ENCODE peak calls at places on chromosome 2, in five cellular contexts. M is CD8-positive, alpha-beta T cell; N is A549; K is colonic mucosa; I is fibroblast of lung. X is an unnamed sample.

GRCh38 chr2:226118471-226119429 is 680.9 kb downstream of the IRS1 start:
- DNase-seq in M (no peak), N (peak; percentile 22), K (no peak), I (peak; percentile 94), X (peak; percentile 40)

GRCh38 chr2:217256261-217256660 is 396.4 kb upstream of the TNP1 start:
- DNase-seq in M (no peak), N (no peak), K (no peak), I (peak; percentile 95), X (no peak)

GRCh38 chr2:238938460-238939055 is 90.7 kb downstream of the TWIST2 start:
- DNase-seq in M (no peak), N (no peak), K (peak; percentile 66), I (peak; percentile 98), X (peak; percentile 69)

GRCh38 chr2:205024822-205025518 is 479.7 kb downstream of the PARD3B start:
- DNase-seq in M (no peak), N (peak; percentile 54), K (peak; percentile 22), I (peak; percentile 98), X (no peak)

GRCh38 chr2:140183056-140183765 is 1403.0 kb upstream of the NXPH2 start:
- DNase-seq in M (no peak), N (no peak), K (no peak), I (no peak), X (no peak)

GRCh38 chr2:220432645-220433044 is 805.2 kb downstream of the SLC4A3 start:
- DNase-seq in M (no peak), N (no peak), K (no peak), I (no peak), X (no peak)

GRCh38 chr2:180124273-180124881 is 117.3 kb upstream of the CWC22 start:
- DNase-seq in M (no peak), N (peak; percentile 24), K (no peak), I (peak; percentile 46), X (no peak)

GRCh38 chr2:25467743-25468142 is 126.0 kb upstream of the DNMT3A start:
- DNase-seq in M (no peak), N (no peak), K (no peak), I (no peak), X (no peak)

GRCh38 chr2:37827455-37827854 is 97.6 kb upstream of the RMDN2 start:
- DNase-seq in M (no peak), N (no peak), K (no peak), I (no peak), X (no peak)

GRCh38 chr2:237281900-237282306 is 132.1 kb downstream of the COL6A3 start:
- DNase-seq in M (no peak), N (no peak), K (no peak), I (peak; percentile 95), X (no peak)

GRCh38 chr2:101770672-101771071 is 73.2 kb downstream of the MAP4K4 start:
- DNase-seq in M (no peak), N (peak; percentile 36), K (peak; percentile 56), I (peak; percentile 63), X (no peak)

GRCh38 chr2:239247401-239248245 is 153.2 kb downstream of the HDAC4 start:
- DNase-seq in M (no peak), N (no peak), K (no peak), I (peak; percentile 92), X (no peak)

GRCh38 chr2:15638720-15639119 is 47.1 kb downstream of the DDX1 start:
- DNase-seq in M (no peak), N (no peak), K (no peak), I (peak; percentile 73), X (no peak)

GRCh38 chr2:163155279-163155883 is 316.8 kb upstream of the KCNH7 start:
- DNase-seq in M (no peak), N (peak; percentile 21), K (no peak), I (peak; percentile 32), X (no peak)

GRCh38 chr2:239025081-239025801 is 177.4 kb downstream of the TWIST2 start:
- DNase-seq in M (no peak), N (no peak), K (no peak), I (peak; percentile 86), X (peak; percentile 31)

GRCh38 chr2:230924470-230925341 is at the start of gene GPR55:
- DNase-seq in M (peak; percentile 24), N (peak; percentile 20), K (peak; percentile 50), I (no peak), X (peak; percentile 59)

GRCh38 chr2:42722328-42723190 is 41.4 kb downstream of the OXER1 start:
- DNase-seq in M (no peak), N (no peak), K (peak; percentile 30), I (peak; percentile 95), X (peak; percentile 79)

GRCh38 chr2:159744363-159744762 is 32.1 kb downstream of the MARCHF7 start:
- DNase-seq in M (no peak), N (no peak), K (no peak), I (peak; percentile 72), X (no peak)

GRCh38 chr2:96869824-96870630 is at the start of gene SEMA4C:
- DNase-seq in M (peak; percentile 51), N (peak; percentile 30), K (peak; percentile 67), I (peak; percentile 44), X (peak; percentile 86)

GRCh38 chr2:113328043-113328442 is 49.3 kb upstream of the PAX8 start:
- DNase-seq in M (no peak), N (no peak), K (peak; percentile 26), I (no peak), X (no peak)

GRCh38 chr2:132670961-132671781 is 1.2 kb upstream of the LYPD1 start:
- DNase-seq in M (no peak), N (peak; percentile 16), K (no peak), I (peak; percentile 97), X (no peak)

GRCh38 chr2:143390185-143390584 is 261.0 kb downstream of the ARHGAP15 start:
- DNase-seq in M (no peak), N (no peak), K (no peak), I (no peak), X (no peak)

GRCh38 chr2:203759692-203760365 is 53.4 kb downstream of the CD28 start:
- DNase-seq in M (no peak), N (no peak), K (no peak), I (peak; percentile 95), X (no peak)

GRCh38 chr2:17813015-17813741 is 3.1 kb upstream of the MSGN1 start:
- DNase-seq in M (no peak), N (no peak), K (no peak), I (peak; percentile 45), X (no peak)

GRCh38 chr2:144230057-144230451 is 289.9 kb downstream of the ZEB2 start:
- DNase-seq in M (no peak), N (no peak), K (no peak), I (no peak), X (no peak)

GRCh38 chr2:131682122-131682944 is 154.6 kb downstream of the CCDC74A start:
- DNase-seq in M (peak; percentile 49), N (peak; percentile 75), K (peak; percentile 93), I (peak; percentile 86), X (peak; percentile 91)

GRCh38 chr2:25219621-25220020 is 51.2 kb upstream of the POMC start:
- DNase-seq in M (no peak), N (no peak), K (no peak), I (no peak), X (no peak)

GRCh38 chr2:67660015-67660602 is 263.0 kb downstream of the ETAA1 start:
- DNase-seq in M (no peak), N (no peak), K (no peak), I (no peak), X (no peak)
- TF ChIP-seq CTCF in M (no peak), N (no peak), K (no peak), I (no peak), X (no peak)

GRCh38 chr2:68908392-68908970 is 37.3 kb upstream of the BMP10 start:
- DNase-seq in M (peak; percentile 74), N (peak; percentile 57), K (peak; percentile 86), I (peak; percentile 96), X (peak; percentile 81)
- H3K27ac ChIP-seq in M (no peak overlapping the region), N (peak overlapping the region; percentile 85), K (peak overlapping the region; percentile 54), I (peak overlapping the region; percentile 6), X (peak overlapping the region; percentile 71)

DNA sequence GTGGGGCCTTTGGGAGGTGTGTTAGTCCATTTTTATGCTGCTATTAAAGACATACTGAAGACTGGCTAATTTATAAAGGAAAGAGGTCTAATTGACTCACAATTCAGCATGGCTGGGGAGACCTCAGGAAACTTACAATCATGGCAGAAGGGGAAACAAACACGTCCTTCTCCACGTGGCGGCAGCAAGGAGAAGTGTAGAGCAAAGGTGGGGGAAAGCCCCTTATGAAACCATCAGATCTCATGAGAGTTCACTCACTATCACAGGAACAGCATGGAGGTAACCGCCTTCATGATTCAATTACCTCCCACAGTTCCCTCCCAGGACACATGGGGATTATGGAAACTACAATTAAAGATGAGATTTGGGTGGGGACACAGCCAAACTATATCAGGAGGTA is 187.1 kb upstream of the OSR1 start:
- DNase-seq in M (no peak), N (no peak), K (no peak), I (no peak), X (no peak)
- TF ChIP-seq CTCF in M (no peak), N (no peak), K (no peak), I (no peak), X (no peak)

GRCh38 chr2:45678791-45679348 is 27.4 kb downstream of the PRKCE start:
- DNase-seq in M (no peak), N (no peak), K (no peak), I (no peak), X (no peak)
- H3K27ac ChIP-seq in M (no peak overlapping the region), N (no peak overlapping the region), K (no peak overlapping the region), I (no peak overlapping the region), X (no peak overlapping the region)

GRCh38 chr2:32627901-32628645 is at the start of gene TTC27:
- DNase-seq in M (peak; percentile 93), N (peak; percentile 97), K (peak; percentile 99), I (peak; percentile 95), X (peak; percentile 96)
- TF ChIP-seq CTCF in M (no peak), N (no peak), K (no peak), I (no peak), X (no peak)

X was measured in left lung.